ENCODE peak calls at places on chromosomes 7 and 10, in nine cellular contexts. One of them, this sample, is unnamed.

GRCh38 chr10:79905322-79906314 is 43.3 kb downstream of the SFTPD start:
- DNase-seq in GM12865: no peak
- DNase-seq in CD4-positive, alpha-beta T cell: no peak
- DNase-seq in neural crest cell: no peak
- DNase-seq in Caco-2: no peak
- DNase-seq in AG09319: no peak
- DNase-seq in AG10803: peak
- DNase-seq in PC-3: peak
- DNase-seq in transverse colon: no peak
- DNase-seq in this sample: no peak

GRCh38 chr7:81604075-81604807 is 165.6 kb downstream of the HGF start:
- DNase-seq in GM12865: no peak
- DNase-seq in CD4-positive, alpha-beta T cell: no peak
- DNase-seq in neural crest cell: no peak
- DNase-seq in Caco-2: no peak
- DNase-seq in AG09319: no peak
- DNase-seq in AG10803: no peak
- DNase-seq in PC-3: peak
- DNase-seq in transverse colon: no peak
- DNase-seq in this sample: no peak

GRCh38 chr10:12500406-12501303 is 151.3 kb downstream of the CAMK1D start:
- DNase-seq in GM12865: no peak
- DNase-seq in CD4-positive, alpha-beta T cell: no peak
- DNase-seq in neural crest cell: no peak
- DNase-seq in Caco-2: peak
- DNase-seq in AG09319: no peak
- DNase-seq in AG10803: no peak
- DNase-seq in PC-3: no peak
- DNase-seq in transverse colon: no peak
- DNase-seq in this sample: no peak

GRCh38 chr10:75043256-75044121 is 68.0 kb upstream of the SAMD8 start:
- DNase-seq in GM12865: no peak
- DNase-seq in CD4-positive, alpha-beta T cell: peak
- DNase-seq in neural crest cell: no peak
- DNase-seq in Caco-2: no peak
- DNase-seq in AG09319: no peak
- DNase-seq in AG10803: no peak
- DNase-seq in PC-3: no peak
- DNase-seq in transverse colon: no peak
- DNase-seq in this sample: no peak

GRCh38 chr7:27096756-27097514 is 1.1 kb upstream of the HOXA1 start:
- DNase-seq in GM12865: peak
- DNase-seq in CD4-positive, alpha-beta T cell: no peak
- DNase-seq in neural crest cell: no peak
- DNase-seq in Caco-2: no peak
- DNase-seq in AG09319: no peak
- DNase-seq in AG10803: peak
- DNase-seq in PC-3: peak
- DNase-seq in transverse colon: peak
- DNase-seq in this sample: no peak

GRCh38 chr10:43235070-43235900 is 31.6 kb downstream of the RASGEF1A start:
- DNase-seq in GM12865: no peak
- DNase-seq in CD4-positive, alpha-beta T cell: no peak
- DNase-seq in neural crest cell: no peak
- DNase-seq in Caco-2: peak
- DNase-seq in AG09319: no peak
- DNase-seq in AG10803: no peak
- DNase-seq in PC-3: no peak
- DNase-seq in transverse colon: no peak
- DNase-seq in this sample: no peak

GRCh38 chr10:84837041-84837766 is 508.8 kb downstream of the CCSER2 start:
- DNase-seq in GM12865: no peak
- DNase-seq in CD4-positive, alpha-beta T cell: no peak
- DNase-seq in neural crest cell: no peak
- DNase-seq in Caco-2: no peak
- DNase-seq in AG09319: no peak
- DNase-seq in AG10803: no peak
- DNase-seq in PC-3: no peak
- DNase-seq in transverse colon: no peak
- DNase-seq in this sample: no peak

GRCh38 chr10:132560248-132560731 is 22.7 kb downstream of the INPP5A start:
- DNase-seq in GM12865: no peak
- DNase-seq in CD4-positive, alpha-beta T cell: no peak
- DNase-seq in neural crest cell: no peak
- DNase-seq in Caco-2: no peak
- DNase-seq in AG09319: no peak
- DNase-seq in AG10803: peak
- DNase-seq in PC-3: no peak
- DNase-seq in transverse colon: no peak
- DNase-seq in this sample: no peak

GRCh38 chr10:60898372-60898771 is 45.6 kb downstream of the RHOBTB1 start:
- DNase-seq in GM12865: no peak
- DNase-seq in CD4-positive, alpha-beta T cell: no peak
- DNase-seq in neural crest cell: no peak
- DNase-seq in Caco-2: no peak
- DNase-seq in AG09319: no peak
- DNase-seq in AG10803: peak
- DNase-seq in PC-3: no peak
- DNase-seq in transverse colon: no peak
- DNase-seq in this sample: no peak

GRCh38 chr10:116850058-116850611 is 836 bp downstream of the ENO4 start:
- DNase-seq in GM12865: no peak
- DNase-seq in CD4-positive, alpha-beta T cell: no peak
- DNase-seq in neural crest cell: no peak
- DNase-seq in Caco-2: no peak
- DNase-seq in AG09319: no peak
- DNase-seq in AG10803: no peak
- DNase-seq in PC-3: no peak
- DNase-seq in transverse colon: no peak
- DNase-seq in this sample: no peak

GRCh38 chr10:4215485-4215884 is 430.5 kb upstream of the KLF6 start:
- DNase-seq in GM12865: no peak
- DNase-seq in CD4-positive, alpha-beta T cell: no peak
- DNase-seq in neural crest cell: no peak
- DNase-seq in Caco-2: no peak
- DNase-seq in AG09319: no peak
- DNase-seq in AG10803: no peak
- DNase-seq in PC-3: no peak
- DNase-seq in transverse colon: no peak
- DNase-seq in this sample: no peak

GRCh38 chr7:29287366-29287765 is 92.8 kb downstream of the CHN2 start:
- DNase-seq in GM12865: no peak
- DNase-seq in CD4-positive, alpha-beta T cell: no peak
- DNase-seq in neural crest cell: no peak
- DNase-seq in Caco-2: no peak
- DNase-seq in AG09319: peak
- DNase-seq in AG10803: peak
- DNase-seq in PC-3: peak
- DNase-seq in transverse colon: no peak
- DNase-seq in this sample: no peak

GRCh38 chr7:5229451-5230271 is 39.6 kb downstream of the WIPI2 start:
- DNase-seq in GM12865: peak
- DNase-seq in CD4-positive, alpha-beta T cell: no peak
- DNase-seq in neural crest cell: no peak
- DNase-seq in Caco-2: no peak
- DNase-seq in AG09319: no peak
- DNase-seq in AG10803: no peak
- DNase-seq in PC-3: no peak
- DNase-seq in transverse colon: no peak
- DNase-seq in this sample: no peak

GRCh38 chr10:78381072-78381471 is 347.4 kb downstream of the RPS24 start:
- DNase-seq in GM12865: no peak
- DNase-seq in CD4-positive, alpha-beta T cell: no peak
- DNase-seq in neural crest cell: no peak
- DNase-seq in Caco-2: no peak
- DNase-seq in AG09319: no peak
- DNase-seq in AG10803: no peak
- DNase-seq in PC-3: no peak
- DNase-seq in transverse colon: no peak
- DNase-seq in this sample: no peak

GRCh38 chr7:83547526-83547925 is 101.4 kb downstream of the SEMA3E start:
- DNase-seq in GM12865: peak
- DNase-seq in CD4-positive, alpha-beta T cell: no peak
- DNase-seq in neural crest cell: no peak
- DNase-seq in Caco-2: no peak
- DNase-seq in AG09319: no peak
- DNase-seq in AG10803: peak
- DNase-seq in PC-3: peak
- DNase-seq in transverse colon: no peak
- DNase-seq in this sample: peak

GRCh38 chr7:134593530-134594392 is 44.9 kb downstream of the AKR1B15 start:
- DNase-seq in GM12865: no peak
- DNase-seq in CD4-positive, alpha-beta T cell: no peak
- DNase-seq in neural crest cell: no peak
- DNase-seq in Caco-2: peak
- DNase-seq in AG09319: peak
- DNase-seq in AG10803: peak
- DNase-seq in PC-3: peak
- DNase-seq in transverse colon: peak
- DNase-seq in this sample: peak

GRCh38 chr10:118394557-118395194 is 52.6 kb upstream of the FAM204A start:
- DNase-seq in GM12865: no peak
- DNase-seq in CD4-positive, alpha-beta T cell: no peak
- DNase-seq in neural crest cell: no peak
- DNase-seq in Caco-2: no peak
- DNase-seq in AG09319: no peak
- DNase-seq in AG10803: no peak
- DNase-seq in PC-3: no peak
- DNase-seq in transverse colon: no peak
- DNase-seq in this sample: no peak

GRCh38 chr7:55271069-55271468 is 94.1 kb upstream of the LANCL2 start:
- DNase-seq in GM12865: no peak
- DNase-seq in CD4-positive, alpha-beta T cell: no peak
- DNase-seq in neural crest cell: no peak
- DNase-seq in Caco-2: no peak
- DNase-seq in AG09319: no peak
- DNase-seq in AG10803: peak
- DNase-seq in PC-3: peak
- DNase-seq in transverse colon: no peak
- DNase-seq in this sample: no peak
- TF ChIP-seq CTCF in GM12865: peak
- TF ChIP-seq CTCF in CD4-positive, alpha-beta T cell: no peak
- TF ChIP-seq CTCF in neural crest cell: peak
- TF ChIP-seq CTCF in Caco-2: peak
- TF ChIP-seq CTCF in AG09319: peak
- TF ChIP-seq CTCF in AG10803: peak
- TF ChIP-seq CTCF in PC-3: peak
- TF ChIP-seq CTCF in transverse colon: no peak
- TF ChIP-seq CTCF in this sample: no peak

GRCh38 chr10:10782603-10783002 is 235.1 kb upstream of the CELF2 start:
- DNase-seq in GM12865: peak
- DNase-seq in CD4-positive, alpha-beta T cell: no peak
- DNase-seq in neural crest cell: no peak
- DNase-seq in Caco-2: no peak
- DNase-seq in AG09319: no peak
- DNase-seq in AG10803: no peak
- DNase-seq in PC-3: peak
- DNase-seq in transverse colon: no peak
- DNase-seq in this sample: no peak
- TF ChIP-seq CTCF in GM12865: no peak
- TF ChIP-seq CTCF in CD4-positive, alpha-beta T cell: no peak
- TF ChIP-seq CTCF in neural crest cell: no peak
- TF ChIP-seq CTCF in Caco-2: no peak
- TF ChIP-seq CTCF in AG09319: no peak
- TF ChIP-seq CTCF in AG10803: no peak
- TF ChIP-seq CTCF in PC-3: no peak
- TF ChIP-seq CTCF in transverse colon: no peak
- TF ChIP-seq CTCF in this sample: no peak

GRCh38 chr10:114279886-114280644 is 41.0 kb downstream of the VWA2 start:
- DNase-seq in GM12865: no peak
- DNase-seq in CD4-positive, alpha-beta T cell: no peak
- DNase-seq in neural crest cell: no peak
- DNase-seq in Caco-2: no peak
- DNase-seq in AG09319: no peak
- DNase-seq in AG10803: no peak
- DNase-seq in PC-3: peak
- DNase-seq in transverse colon: no peak
- DNase-seq in this sample: no peak
- TF ChIP-seq CTCF in GM12865: no peak
- TF ChIP-seq CTCF in CD4-positive, alpha-beta T cell: no peak
- TF ChIP-seq CTCF in neural crest cell: no peak
- TF ChIP-seq CTCF in Caco-2: no peak
- TF ChIP-seq CTCF in AG09319: no peak
- TF ChIP-seq CTCF in AG10803: no peak
- TF ChIP-seq CTCF in PC-3: no peak
- TF ChIP-seq CTCF in transverse colon: no peak
- TF ChIP-seq CTCF in this sample: no peak

GRCh38 chr10:88870101-88870500 is 9.9 kb upstream of the STAMBPL1 start:
- DNase-seq in GM12865: peak
- DNase-seq in CD4-positive, alpha-beta T cell: no peak
- DNase-seq in neural crest cell: no peak
- DNase-seq in Caco-2: no peak
- DNase-seq in AG09319: no peak
- DNase-seq in AG10803: no peak
- DNase-seq in PC-3: no peak
- DNase-seq in transverse colon: no peak
- DNase-seq in this sample: no peak

GRCh38 chr10:88866454-88866853 is 13.6 kb upstream of the STAMBPL1 start:
- DNase-seq in GM12865: no peak
- DNase-seq in CD4-positive, alpha-beta T cell: no peak
- DNase-seq in neural crest cell: no peak
- DNase-seq in Caco-2: no peak
- DNase-seq in AG09319: no peak
- DNase-seq in AG10803: no peak
- DNase-seq in PC-3: peak
- DNase-seq in transverse colon: no peak
- DNase-seq in this sample: no peak

GRCh38 chr10:88865281-88865876 is 13.7 kb upstream of the ANKRD22 start:
- DNase-seq in GM12865: peak
- DNase-seq in CD4-positive, alpha-beta T cell: no peak
- DNase-seq in neural crest cell: no peak
- DNase-seq in Caco-2: no peak
- DNase-seq in AG09319: no peak
- DNase-seq in AG10803: no peak
- DNase-seq in PC-3: peak
- DNase-seq in transverse colon: no peak
- DNase-seq in this sample: no peak
- TF ChIP-seq CTCF in GM12865: no peak
- TF ChIP-seq CTCF in CD4-positive, alpha-beta T cell: peak
- TF ChIP-seq CTCF in neural crest cell: no peak
- TF ChIP-seq CTCF in Caco-2: no peak
- TF ChIP-seq CTCF in AG09319: peak
- TF ChIP-seq CTCF in AG10803: peak
- TF ChIP-seq CTCF in PC-3: peak
- TF ChIP-seq CTCF in transverse colon: no peak
- TF ChIP-seq CTCF in this sample: no peak

GRCh38 chr7:156650042-156650441 is 9.5 kb downstream of the RNF32 start:
- DNase-seq in GM12865: peak
- DNase-seq in CD4-positive, alpha-beta T cell: no peak
- DNase-seq in neural crest cell: no peak
- DNase-seq in Caco-2: peak
- DNase-seq in AG09319: no peak
- DNase-seq in AG10803: no peak
- DNase-seq in PC-3: peak
- DNase-seq in transverse colon: peak
- DNase-seq in this sample: no peak
- TF ChIP-seq CTCF in GM12865: peak
- TF ChIP-seq CTCF in CD4-positive, alpha-beta T cell: no peak
- TF ChIP-seq CTCF in neural crest cell: peak
- TF ChIP-seq CTCF in Caco-2: peak
- TF ChIP-seq CTCF in AG09319: peak
- TF ChIP-seq CTCF in AG10803: peak
- TF ChIP-seq CTCF in PC-3: peak
- TF ChIP-seq CTCF in transverse colon: peak
- TF ChIP-seq CTCF in this sample: no peak

GRCh38 chr10:88804083-88804812 is 1.7 kb downstream of the LIPM start:
- DNase-seq in GM12865: no peak
- DNase-seq in CD4-positive, alpha-beta T cell: no peak
- DNase-seq in neural crest cell: no peak
- DNase-seq in Caco-2: no peak
- DNase-seq in AG09319: no peak
- DNase-seq in AG10803: no peak
- DNase-seq in PC-3: no peak
- DNase-seq in transverse colon: no peak
- DNase-seq in this sample: no peak
- TF ChIP-seq CTCF in GM12865: no peak
- TF ChIP-seq CTCF in CD4-positive, alpha-beta T cell: no peak
- TF ChIP-seq CTCF in neural crest cell: no peak
- TF ChIP-seq CTCF in Caco-2: no peak
- TF ChIP-seq CTCF in AG09319: no peak
- TF ChIP-seq CTCF in AG10803: no peak
- TF ChIP-seq CTCF in PC-3: no peak
- TF ChIP-seq CTCF in transverse colon: no peak
- TF ChIP-seq CTCF in this sample: no peak

This sample was measured in lung.